ENCODE peak calls at places on chromosomes 5 and 9, in four cellular contexts. One of them, this sample, is unnamed.

GRCh38 chr9:133880851-133881634 is 111.1 kb downstream of the VAV2 start:
- DNase-seq in GM23338: no peak
- DNase-seq in adrenal gland: no peak
- DNase-seq in iPS DF 6.9: no peak
- DNase-seq in this sample: no peak

GRCh38 chr9:14103115-14103514 is 210.8 kb downstream of the NFIB start:
- DNase-seq in GM23338: peak
- DNase-seq in adrenal gland: no peak
- DNase-seq in iPS DF 6.9: no peak
- DNase-seq in this sample: no peak

GRCh38 chr5:134403951-134404350 is 7.7 kb downstream of the CDKN2AIPNL start:
- DNase-seq in GM23338: no peak
- DNase-seq in adrenal gland: no peak
- DNase-seq in iPS DF 6.9: no peak
- DNase-seq in this sample: no peak

GRCh38 chr5:164627051-164627450 is 1121.6 kb downstream of the MAT2B start:
- DNase-seq in GM23338: no peak
- DNase-seq in adrenal gland: no peak
- DNase-seq in iPS DF 6.9: no peak
- DNase-seq in this sample: no peak

GRCh38 chr9:15513335-15513734 is 2.6 kb upstream of the PSIP1 start:
- DNase-seq in GM23338: peak
- DNase-seq in adrenal gland: no peak
- DNase-seq in iPS DF 6.9: no peak
- DNase-seq in this sample: no peak

GRCh38 chr5:107455111-107455544 is 215.6 kb downstream of the EFNA5 start:
- DNase-seq in GM23338: no peak
- DNase-seq in adrenal gland: no peak
- DNase-seq in iPS DF 6.9: no peak
- DNase-seq in this sample: peak

GRCh38 chr9:131469369-131469768 is 33.3 kb upstream of the POMT1 start:
- DNase-seq in GM23338: no peak
- DNase-seq in adrenal gland: peak
- DNase-seq in iPS DF 6.9: no peak
- DNase-seq in this sample: no peak

GRCh38 chr5:172820046-172820767 is 13.8 kb upstream of the ERGIC1 start:
- DNase-seq in GM23338: no peak
- DNase-seq in adrenal gland: peak
- DNase-seq in iPS DF 6.9: no peak
- DNase-seq in this sample: peak

GRCh38 chr5:28947865-28948264 is 1909.5 kb upstream of the CDH9 start:
- DNase-seq in GM23338: no peak
- DNase-seq in adrenal gland: no peak
- DNase-seq in iPS DF 6.9: no peak
- DNase-seq in this sample: no peak

GRCh38 chr9:13648676-13649075 is 369.2 kb upstream of the MPDZ start:
- DNase-seq in GM23338: no peak
- DNase-seq in adrenal gland: no peak
- DNase-seq in iPS DF 6.9: no peak
- DNase-seq in this sample: no peak

GRCh38 chr5:93008502-93009167 is 572.4 kb downstream of the NR2F1-AS1 start:
- DNase-seq in GM23338: no peak
- DNase-seq in adrenal gland: no peak
- DNase-seq in iPS DF 6.9: no peak
- DNase-seq in this sample: no peak

GRCh38 chr5:14185336-14186131 is 42.4 kb downstream of the TRIO start:
- DNase-seq in GM23338: no peak
- DNase-seq in adrenal gland: no peak
- DNase-seq in iPS DF 6.9: no peak
- DNase-seq in this sample: peak

GRCh38 chr5:73816656-73817420 is 190.8 kb downstream of the ARHGEF28 start:
- DNase-seq in GM23338: no peak
- DNase-seq in adrenal gland: no peak
- DNase-seq in iPS DF 6.9: no peak
- DNase-seq in this sample: no peak

GRCh38 chr5:53019320-53019719 is 30.2 kb downstream of the ITGA2 start:
- DNase-seq in GM23338: no peak
- DNase-seq in adrenal gland: peak
- DNase-seq in iPS DF 6.9: no peak
- DNase-seq in this sample: peak

GRCh38 chr5:15938961-15939360 is 240.6 kb downstream of the MARCHF11 start:
- DNase-seq in GM23338: no peak
- DNase-seq in adrenal gland: no peak
- DNase-seq in iPS DF 6.9: no peak
- DNase-seq in this sample: no peak

GRCh38 chr5:9613360-9613759 is 16.8 kb downstream of the TAS2R1 start:
- DNase-seq in GM23338: no peak
- DNase-seq in adrenal gland: no peak
- DNase-seq in iPS DF 6.9: no peak
- DNase-seq in this sample: no peak

GRCh38 chr5:41908374-41909079 is 4.4 kb downstream of the RIMOC1 start:
- DNase-seq in GM23338: no peak
- DNase-seq in adrenal gland: no peak
- DNase-seq in iPS DF 6.9: no peak
- DNase-seq in this sample: no peak

GRCh38 chr9:93674580-93675335 is 98.4 kb downstream of the PHF2 start:
- DNase-seq in GM23338: no peak
- DNase-seq in adrenal gland: peak
- DNase-seq in iPS DF 6.9: no peak
- DNase-seq in this sample: no peak

GRCh38 chr9:95515272-95516113 is 1.3 kb downstream of the PTCH1 start:
- DNase-seq in GM23338: peak
- DNase-seq in adrenal gland: no peak
- DNase-seq in iPS DF 6.9: no peak
- DNase-seq in this sample: peak

GRCh38 chr5:60295423-60295822 is 401.9 kb upstream of the PDE4D start:
- DNase-seq in GM23338: peak
- DNase-seq in adrenal gland: no peak
- DNase-seq in iPS DF 6.9: peak
- DNase-seq in this sample: no peak

GRCh38 chr9:104304925-104305324 is 199.1 kb upstream of the OR13F1 start:
- DNase-seq in GM23338: peak
- DNase-seq in adrenal gland: no peak
- DNase-seq in iPS DF 6.9: no peak
- DNase-seq in this sample: no peak

GRCh38 chr5:141521244-141521781 is 32.4 kb downstream of the PCDHGC5 start:
- DNase-seq in GM23338: no peak
- DNase-seq in adrenal gland: peak
- DNase-seq in iPS DF 6.9: no peak
- DNase-seq in this sample: peak

GRCh38 chr5:69493235-69493925 is 790 bp downstream of the OCLN start:
- DNase-seq in GM23338: peak
- DNase-seq in adrenal gland: no peak
- DNase-seq in iPS DF 6.9: no peak
- DNase-seq in this sample: peak

GRCh38 chr9:95014917-95015316 is 288.4 kb downstream of the AOPEP start:
- DNase-seq in GM23338: no peak
- DNase-seq in adrenal gland: no peak
- DNase-seq in iPS DF 6.9: no peak
- DNase-seq in this sample: no peak

GRCh38 chr5:115831163-115831768 is 10.1 kb downstream of the ATG12 start:
- DNase-seq in GM23338: peak
- DNase-seq in adrenal gland: no peak
- DNase-seq in iPS DF 6.9: no peak
- DNase-seq in this sample: no peak

GRCh38 chr5:124675921-124676846 is 70.3 kb downstream of the ZNF608 start:
- DNase-seq in GM23338: no peak
- DNase-seq in adrenal gland: no peak
- DNase-seq in iPS DF 6.9: no peak
- DNase-seq in this sample: no peak

GRCh38 chr5:77683171-77683732 is 44.7 kb upstream of the OTP start:
- DNase-seq in GM23338: no peak
- DNase-seq in adrenal gland: no peak
- DNase-seq in iPS DF 6.9: no peak
- DNase-seq in this sample: no peak

GRCh38 chr9:93898026-93898425 is 57.1 kb downstream of the BARX1 start:
- DNase-seq in GM23338: no peak
- DNase-seq in adrenal gland: no peak
- DNase-seq in iPS DF 6.9: no peak
- DNase-seq in this sample: no peak

GRCh38 chr9:113152699-113153098 is 1.9 kb downstream of the SLC31A2 start:
- DNase-seq in GM23338: peak
- DNase-seq in adrenal gland: no peak
- DNase-seq in iPS DF 6.9: no peak
- DNase-seq in this sample: no peak

GRCh38 chr9:113154936-113155335 is 4.1 kb downstream of the SLC31A2 start:
- DNase-seq in GM23338: no peak
- DNase-seq in adrenal gland: no peak
- DNase-seq in iPS DF 6.9: no peak
- DNase-seq in this sample: no peak

GRCh38 chr9:113155911-113156559 is 5.2 kb downstream of the SLC31A2 start:
- DNase-seq in GM23338: no peak
- DNase-seq in adrenal gland: no peak
- DNase-seq in iPS DF 6.9: no peak
- DNase-seq in this sample: no peak

GRCh38 chr9:113153599-113153998 is 2.8 kb downstream of the SLC31A2 start:
- DNase-seq in GM23338: no peak
- DNase-seq in adrenal gland: no peak
- DNase-seq in iPS DF 6.9: no peak
- DNase-seq in this sample: no peak

DNA sequence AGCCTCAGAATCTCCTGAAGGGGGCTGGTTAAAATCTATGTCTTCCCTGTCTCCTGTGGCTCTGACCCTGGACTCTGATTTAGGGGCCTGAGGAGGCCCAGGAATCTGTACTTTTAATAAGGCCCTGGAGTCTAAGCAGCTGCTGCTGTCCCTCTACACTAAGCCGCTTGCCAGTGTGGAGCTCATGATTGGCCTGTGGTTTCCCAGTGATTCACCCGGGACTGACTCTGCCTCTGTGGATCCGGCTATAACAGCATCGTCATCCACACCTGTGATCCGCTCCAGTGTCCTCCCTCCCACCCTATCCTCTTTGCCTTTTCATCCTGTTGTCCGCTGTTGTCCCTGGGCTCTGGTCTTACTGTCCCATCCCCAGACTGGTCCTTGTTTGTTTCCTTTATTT is 3.7 kb downstream of the SLC31A2 start:
- DNase-seq in GM23338: no peak
- DNase-seq in adrenal gland: no peak
- DNase-seq in iPS DF 6.9: no peak
- DNase-seq in this sample: no peak
- H3K27ac ChIP-seq in GM23338: no peak
- H3K27ac ChIP-seq in adrenal gland: peak
- H3K27ac ChIP-seq in iPS DF 6.9: no peak
- H3K27ac ChIP-seq in this sample: no peak

GRCh38 chr9:137250329-137251193 is 525 bp upstream of the STPG3 start:
- DNase-seq in GM23338: no peak
- DNase-seq in adrenal gland: no peak
- DNase-seq in iPS DF 6.9: no peak
- DNase-seq in this sample: no peak

GRCh38 chr9:137247916-137248175 is 3.2 kb upstream of the STPG3 start:
- DNase-seq in GM23338: no peak
- DNase-seq in adrenal gland: no peak
- DNase-seq in iPS DF 6.9: no peak
- DNase-seq in this sample: no peak

GRCh38 chr9:137244486-137245449 is 3.7 kb downstream of the TUBB4B start:
- DNase-seq in GM23338: no peak
- DNase-seq in adrenal gland: no peak
- DNase-seq in iPS DF 6.9: no peak
- DNase-seq in this sample: no peak

GRCh38 chr9:137245450-137246421 is 4.6 kb downstream of the TUBB4B start:
- DNase-seq in GM23338: no peak
- DNase-seq in adrenal gland: no peak
- DNase-seq in iPS DF 6.9: no peak
- DNase-seq in this sample: no peak

DNA sequence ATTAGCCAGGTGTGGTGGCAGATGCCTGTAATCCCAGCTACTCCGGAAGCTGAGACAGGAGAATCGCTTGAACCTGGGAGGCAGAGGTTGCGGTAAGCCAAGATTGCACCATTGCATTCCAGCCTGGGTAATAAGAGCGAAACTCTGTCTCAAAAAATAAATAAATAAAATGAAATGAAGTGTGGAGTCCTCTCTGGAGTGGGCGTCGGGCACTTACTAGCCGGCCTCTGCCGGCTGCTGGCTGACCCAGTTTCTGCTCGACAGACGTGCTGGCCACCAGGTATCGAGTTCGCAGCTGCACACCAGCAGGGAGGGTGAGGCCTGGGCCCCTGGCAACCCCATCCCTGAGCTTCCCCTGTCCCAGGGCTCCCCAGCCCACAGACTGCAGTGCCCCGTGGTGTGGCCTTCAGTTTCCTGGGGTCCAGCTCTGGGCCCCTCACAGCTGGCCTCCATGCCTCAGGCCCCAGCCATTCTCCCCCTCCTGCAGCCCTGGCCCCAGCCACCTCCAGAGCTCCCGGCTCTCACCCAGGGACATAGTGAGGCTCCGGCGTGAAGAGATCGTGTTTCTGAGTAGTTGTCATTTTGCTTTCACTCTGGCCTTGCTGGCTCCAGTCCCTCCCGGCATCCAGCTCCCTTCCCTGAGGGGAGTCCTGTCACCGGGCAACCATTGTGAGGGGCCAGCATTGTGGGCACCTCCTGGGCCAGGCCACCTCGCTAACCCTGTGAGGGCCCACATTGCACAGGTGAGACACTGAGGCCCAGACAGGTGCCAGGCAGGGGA is 3.8 kb upstream of the STPG3 start:
- DNase-seq in GM23338: no peak
- DNase-seq in adrenal gland: no peak
- DNase-seq in iPS DF 6.9: no peak
- DNase-seq in this sample: no peak
- H3K4me3 ChIP-seq in GM23338: no peak
- H3K4me3 ChIP-seq in adrenal gland: no peak
- H3K4me3 ChIP-seq in iPS DF 6.9: no peak
- H3K4me3 ChIP-seq in this sample: no peak

DNA sequence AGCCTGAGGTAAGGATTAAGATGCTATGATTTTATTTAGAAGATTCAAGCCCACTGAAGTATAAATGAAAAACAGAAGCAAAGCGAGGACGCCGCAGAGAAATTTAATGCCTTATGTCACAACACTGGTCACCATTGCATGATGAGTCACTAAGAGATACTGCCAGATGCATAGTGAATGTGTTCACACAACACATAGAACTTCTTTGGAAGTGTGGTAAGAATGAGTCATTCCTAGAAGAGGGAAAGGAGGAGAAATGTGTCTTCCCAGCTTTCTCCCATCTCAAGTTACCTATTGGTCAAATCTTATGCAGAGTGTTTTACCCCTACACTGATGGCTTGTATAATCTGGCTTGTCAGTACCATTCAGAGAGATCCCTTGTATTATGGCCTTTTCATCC is 465.3 kb upstream of the ARRDC3 start:
- DNase-seq in GM23338: no peak
- DNase-seq in adrenal gland: no peak
- DNase-seq in iPS DF 6.9: no peak
- DNase-seq in this sample: peak
- H3K27ac ChIP-seq in GM23338: no peak
- H3K27ac ChIP-seq in adrenal gland: no peak
- H3K27ac ChIP-seq in iPS DF 6.9: no peak
- H3K27ac ChIP-seq in this sample: no peak

DNA sequence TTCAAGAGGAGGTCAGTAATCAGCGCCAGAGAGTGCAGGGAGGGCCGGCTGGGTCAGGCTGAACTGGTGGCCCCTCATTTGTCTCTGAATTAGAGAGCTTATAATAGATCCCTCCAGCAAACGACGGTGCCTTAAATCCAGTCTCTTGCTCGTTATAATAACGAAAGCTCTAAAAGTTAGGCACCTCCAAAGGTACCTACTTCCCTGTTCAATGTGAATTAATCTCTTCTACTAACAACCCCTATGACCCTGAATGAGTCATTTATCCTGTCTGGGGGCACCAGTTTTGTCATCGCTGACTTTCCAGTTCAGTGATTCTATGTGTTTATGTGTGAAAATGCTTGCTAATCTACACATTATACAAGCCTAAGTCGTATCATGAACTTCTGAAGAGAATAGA is 2.3 kb upstream of the ZSWIM6 start:
- DNase-seq in GM23338: peak
- DNase-seq in adrenal gland: no peak
- DNase-seq in iPS DF 6.9: no peak
- DNase-seq in this sample: no peak
- H3K4me3 ChIP-seq in GM23338: peak
- H3K4me3 ChIP-seq in adrenal gland: no peak
- H3K4me3 ChIP-seq in iPS DF 6.9: no peak
- H3K4me3 ChIP-seq in this sample: peak

This sample was measured in SJSA1.